ENCODE peak calls at places on chromosome 7, in five cellular contexts. S, Y, X, U and W are unnamed samples. For H3K4me1, the result is how much of the 10 kb centered on the place peaks cover.

GRCh38 chr7:88759216-88759955 is at the start of gene ZNF804B:
- DNase-seq in S (peak), Y (peak), X (no peak), U (no peak), W (no peak)

GRCh38 chr7:132488634-132489302 is 87.5 kb downstream of the PLXNA4 start:
- DNase-seq in S (no peak), Y (peak), X (no peak), U (no peak), W (no peak)

GRCh38 chr7:32357535-32358277 is 132.5 kb downstream of the LSM5 start:
- DNase-seq in S (peak), Y (no peak), X (no peak), U (peak), W (peak)

GRCh38 chr7:133054167-133054840 is 27.6 kb downstream of the CHCHD3 start:
- DNase-seq in S (no peak), Y (no peak), X (no peak), U (no peak), W (no peak)

GRCh38 chr7:387132-388022 is 97.4 kb downstream of the FOXL3 start:
- DNase-seq in S (no peak), Y (no peak), X (no peak), U (no peak), W (no peak)

GRCh38 chr7:102284891-102285540 is 1.7 kb upstream of the SH2B2 start:
- DNase-seq in S (no peak), Y (peak), X (no peak), U (no peak), W (no peak)

GRCh38 chr7:123849855-123850254 is 4.9 kb downstream of the HYAL4 start:
- DNase-seq in S (no peak), Y (no peak), X (no peak), U (no peak), W (no peak)

GRCh38 chr7:155921804-155922506 is 109.7 kb upstream of the SHH start:
- DNase-seq in S (peak), Y (no peak), X (no peak), U (peak), W (no peak)

GRCh38 chr7:117572826-117573620 is 93.2 kb downstream of the CFTR start:
- DNase-seq in S (no peak), Y (no peak), X (no peak), U (no peak), W (no peak)

GRCh38 chr7:20444041-20444440 is 113.3 kb downstream of the ITGB8 start:
- DNase-seq in S (no peak), Y (no peak), X (no peak), U (no peak), W (no peak)

GRCh38 chr7:100065452-100066186 is 15.9 kb downstream of the ZNF3 start:
- DNase-seq in S (no peak), Y (peak), X (no peak), U (no peak), W (no peak)

GRCh38 chr7:118918556-118918955 is 694.1 kb downstream of the ANKRD7 start:
- DNase-seq in S (peak), Y (peak), X (peak), U (peak), W (no peak)

GRCh38 chr7:154978045-154978444 is 24.9 kb downstream of the PAXIP1 start:
- DNase-seq in S (no peak), Y (no peak), X (no peak), U (no peak), W (no peak)

GRCh38 chr7:11533229-11533820 is 298.7 kb downstream of the THSD7A start:
- DNase-seq in S (no peak), Y (no peak), X (no peak), U (no peak), W (no peak)

GRCh38 chr7:44508328-44508990 is 18.0 kb upstream of the NUDCD3 start:
- DNase-seq in S (no peak), Y (no peak), X (no peak), U (no peak), W (no peak)

GRCh38 chr7:45430397-45430796 is 143.8 kb upstream of the ADCY1 start:
- DNase-seq in S (no peak), Y (peak), X (no peak), U (no peak), W (no peak)

GRCh38 chr7:47501406-47501805 is 80.5 kb downstream of the TNS3 start:
- DNase-seq in S (no peak), Y (no peak), X (no peak), U (no peak), W (no peak)

GRCh38 chr7:38682602-38683001 is 51.4 kb upstream of the AMPH start:
- DNase-seq in S (no peak), Y (no peak), X (no peak), U (no peak), W (no peak)

GRCh38 chr7:90224204-90224603 is 12.7 kb downstream of the STEAP2 start:
- DNase-seq in S (peak), Y (no peak), X (no peak), U (no peak), W (no peak)

GRCh38 chr7:132436121-132436520 is 140.1 kb downstream of the PLXNA4 start:
- DNase-seq in S (no peak), Y (peak), X (no peak), U (no peak), W (no peak)

GRCh38 chr7:3194501-3195141 is 106.4 kb upstream of the SDK1 start:
- DNase-seq in S (peak), Y (no peak), X (peak), U (no peak), W (no peak)

GRCh38 chr7:116692599-116693308 is 20.8 kb downstream of the MET start:
- DNase-seq in S (no peak), Y (no peak), X (no peak), U (peak), W (no peak)

GRCh38 chr7:111900283-111900682 is 305.9 kb downstream of the DOCK4 start:
- DNase-seq in S (peak), Y (no peak), X (no peak), U (no peak), W (no peak)

GRCh38 chr7:84800846-84801245 is 386.0 kb downstream of the SEMA3D start:
- DNase-seq in S (no peak), Y (no peak), X (no peak), U (no peak), W (no peak)

GRCh38 chr7:23462846-23463245 is 7.4 kb downstream of the IGF2BP3 start:
- DNase-seq in S (peak), Y (peak), X (no peak), U (no peak), W (no peak)

GRCh38 chr7:51011710-51012350 is 229.1 kb upstream of the GRB10 start:
- DNase-seq in S (no peak), Y (no peak), X (no peak), U (no peak), W (peak)

GRCh38 chr7:101947899-101948298 is 130.5 kb downstream of the CUX1 start:
- DNase-seq in S (peak), Y (peak), X (no peak), U (no peak), W (no peak)

GRCh38 chr7:108263364-108263951 is 133.3 kb upstream of the LAMB4 start:
- DNase-seq in S (no peak), Y (no peak), X (no peak), U (no peak), W (no peak)

GRCh38 chr7:95772298-95772770 is at the start of gene DYNC1I1:
- DNase-seq in S (peak), Y (peak), X (peak), U (no peak), W (no peak)

GRCh38 chr7:95777266-95777665 is 4.9 kb downstream of the DYNC1I1 start:
- DNase-seq in S (no peak), Y (no peak), X (no peak), U (no peak), W (no peak)

GRCh38 chr7:95776561-95777185 is 4.3 kb downstream of the DYNC1I1 start:
- DNase-seq in S (no peak), Y (no peak), X (no peak), U (no peak), W (no peak)

DNA sequence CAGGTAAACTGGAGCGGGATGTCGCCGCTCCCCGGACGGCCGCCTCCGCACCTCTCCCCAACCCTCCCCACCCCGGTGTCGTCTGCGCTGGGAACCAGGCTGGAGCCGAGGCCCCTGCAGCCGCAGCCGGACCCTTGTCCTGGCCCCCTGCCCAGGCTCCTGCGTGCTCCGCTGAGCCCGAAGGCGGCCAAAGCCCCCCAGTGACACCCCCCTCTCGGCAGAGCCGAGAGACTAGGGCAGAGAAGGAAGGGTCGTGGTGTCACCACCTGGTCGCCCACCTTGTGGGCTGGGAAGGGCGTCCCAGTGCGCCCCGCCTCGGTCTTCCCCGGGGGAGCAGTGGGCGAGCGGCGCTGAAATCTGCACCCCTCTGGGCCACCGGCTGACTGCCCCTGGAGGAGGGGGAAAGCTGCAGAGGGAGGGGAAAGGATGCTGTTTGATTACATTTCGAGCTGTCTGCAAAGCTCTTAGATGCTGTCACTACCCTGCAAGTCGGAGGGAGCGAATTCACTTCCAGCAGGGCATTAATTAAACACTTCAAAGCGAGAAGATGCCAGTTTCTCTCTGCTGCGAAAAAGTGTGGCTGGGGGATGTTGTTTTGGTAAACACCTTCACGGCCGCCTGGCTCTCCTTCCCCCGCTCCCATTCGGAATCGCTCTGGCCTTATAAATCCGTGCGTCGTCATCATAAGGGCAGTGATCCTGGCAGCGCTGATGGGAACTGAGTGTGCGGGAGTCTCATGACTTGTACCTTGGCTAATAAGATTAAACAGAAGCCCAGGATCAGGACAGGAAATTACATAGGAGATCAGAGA is 622 bp downstream of the DYNC1I1 start:
- DNase-seq in S (peak), Y (no peak), X (no peak), U (no peak), W (no peak)
- TF ChIP-seq POLR2AphosphoS5 in S (no peak), Y (no peak), X (no peak), U (no peak), W (peak)

DNA sequence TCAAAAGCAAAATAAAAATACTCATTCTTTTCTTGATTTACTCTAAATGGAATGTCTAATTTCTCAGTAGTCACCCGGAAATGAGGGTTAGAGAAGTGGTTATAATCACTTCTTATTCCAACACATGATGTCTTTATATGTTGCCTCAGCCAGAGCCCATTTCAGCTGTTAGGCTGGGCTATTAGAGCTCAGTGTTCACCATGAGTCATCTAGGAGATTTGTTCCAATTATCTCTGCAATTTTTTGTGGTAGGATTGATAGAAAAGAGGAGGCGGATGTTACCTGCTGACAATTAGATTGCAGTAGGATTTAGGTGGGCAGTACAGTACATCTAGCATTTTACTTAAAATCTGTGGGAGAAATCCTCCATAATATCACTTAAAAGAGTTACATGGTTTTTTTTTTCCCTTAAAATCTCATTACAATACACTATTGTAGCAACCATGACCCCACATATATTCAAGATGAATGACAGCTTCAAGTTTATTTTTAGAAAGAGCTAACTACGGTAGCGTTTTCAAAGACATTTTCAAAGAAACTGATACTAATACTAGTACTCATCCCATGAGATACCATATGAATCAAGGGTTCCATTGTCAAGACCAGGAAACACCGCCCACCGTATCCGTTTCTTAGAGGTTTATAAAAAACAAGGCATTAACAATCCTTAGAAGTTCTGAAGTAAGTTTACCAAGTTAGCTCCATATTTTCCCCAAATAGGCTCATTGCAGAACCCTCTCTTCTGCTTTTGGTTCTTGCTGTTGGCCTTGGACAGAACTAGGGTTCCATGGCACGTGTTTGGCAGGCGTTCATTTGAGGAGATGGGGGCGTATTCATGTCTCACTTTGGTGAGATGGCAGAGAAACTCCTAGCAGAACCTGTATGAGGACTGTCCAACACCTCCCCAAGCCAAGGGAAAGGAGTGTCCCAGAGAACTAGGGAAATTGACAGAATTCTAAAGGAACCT is 10.4 kb downstream of the CPA2 start:
- DNase-seq in S (no peak), Y (no peak), X (no peak), U (no peak), W (no peak)
- H3K4me1 ChIP-seq in S (under half), Y (under half), X (under half), U (under half), W (under half)

DNA sequence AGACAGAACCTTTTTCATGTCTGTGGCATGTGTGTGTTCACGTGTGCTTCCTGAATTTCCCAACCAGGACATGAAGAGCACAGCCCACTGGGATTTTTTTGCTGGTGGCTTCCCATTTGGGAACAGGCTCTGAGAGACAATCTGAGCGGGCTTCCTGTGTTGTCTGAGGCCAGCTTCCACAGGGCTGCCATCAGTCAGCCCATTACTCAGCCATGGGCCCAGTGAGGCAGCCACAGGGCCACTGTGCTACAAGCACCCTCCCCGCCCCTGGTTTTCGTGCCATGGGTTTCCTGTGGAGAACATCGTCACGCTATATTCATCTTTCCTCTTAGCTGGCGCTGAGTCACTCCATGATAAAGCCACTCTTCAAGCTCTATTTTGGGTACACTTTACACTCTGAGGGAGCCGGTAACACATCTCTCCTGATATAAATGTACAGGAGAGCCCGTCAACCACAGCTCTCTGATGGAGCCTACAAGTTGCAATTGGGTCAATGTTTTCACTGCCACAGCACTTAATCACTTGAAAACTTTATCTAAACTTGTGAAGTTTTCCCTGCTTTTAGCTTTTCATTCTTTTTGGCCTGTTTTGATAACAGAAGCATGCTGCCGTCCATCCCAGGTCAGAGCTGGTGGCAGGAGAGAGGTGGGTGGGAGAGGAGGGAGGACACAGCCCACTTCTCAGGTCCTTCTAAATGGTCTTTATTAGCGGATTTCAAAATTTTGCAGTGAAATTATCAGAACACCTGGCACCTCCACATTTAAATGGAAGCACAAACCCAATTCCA is 96.9 kb downstream of the HIPK2 start:
- DNase-seq in S (no peak), Y (no peak), X (no peak), U (peak), W (no peak)
- TF ChIP-seq POLR2AphosphoS5 in S (no peak), Y (peak), X (no peak), U (peak), W (no peak)

GRCh38 chr7:105345725-105346124 is 43.0 kb downstream of the SRPK2 start:
- DNase-seq in S (no peak), Y (peak), X (no peak), U (no peak), W (no peak)
- H3K4me1 ChIP-seq in S (under half), Y (under half), X (under half), U (half or more), W (under half)

GRCh38 chr7:55252386-55252785 is 112.8 kb upstream of the LANCL2 start:
- DNase-seq in S (no peak), Y (no peak), X (no peak), U (no peak), W (no peak)

GRCh38 chr7:55254242-55254595 is 110.9 kb upstream of the LANCL2 start:
- DNase-seq in S (peak), Y (no peak), X (no peak), U (no peak), W (no peak)

GRCh38 chr7:55253188-55253587 is 111.9 kb upstream of the LANCL2 start:
- DNase-seq in S (no peak), Y (no peak), X (no peak), U (no peak), W (no peak)

GRCh38 chr7:55255501-55256445 is 109.4 kb upstream of the LANCL2 start:
- DNase-seq in S (peak), Y (peak), X (peak), U (peak), W (no peak)

GRCh38 chr7:55254596-55255500 is 110.3 kb upstream of the LANCL2 start:
- DNase-seq in S (peak), Y (peak), X (peak), U (peak), W (no peak)
- TF ChIP-seq POLR2AphosphoS5 in S (peak), Y (no peak), X (no peak), U (no peak), W (peak)

GRCh38 chr7:110521357-110521756 is 569.6 kb upstream of the LRRN3 start:
- DNase-seq in S (no peak), Y (no peak), X (peak), U (no peak), W (no peak)

GRCh38 chr7:110519851-110520250 is 571.1 kb upstream of the LRRN3 start:
- DNase-seq in S (no peak), Y (no peak), X (no peak), U (no peak), W (no peak)

GRCh38 chr7:110522061-110522750 is 568.7 kb upstream of the LRRN3 start:
- DNase-seq in S (no peak), Y (peak), X (peak), U (no peak), W (no peak)

GRCh38 chr7:110522751-110523200 is 568.2 kb upstream of the LRRN3 start:
- DNase-seq in S (peak), Y (peak), X (peak), U (no peak), W (no peak)
- H3K4me1 ChIP-seq in S (under half), Y (under half), X (under half), U (under half), W (under half)

GRCh38 chr7:94509264-94509878 is at the start of gene CASD1:
- DNase-seq in S (peak), Y (no peak), X (peak), U (no peak), W (no peak)
- TF ChIP-seq POLR2AphosphoS5 in S (peak), Y (peak), X (no peak), U (no peak), W (no peak)